ENCODE peak calls at places on chromosomes 16 and 17, in five cellular contexts. L is fibroblast of lung; P is CD8-positive, alpha-beta T cell; O is cardiac muscle cell; R is Peyer's patch. D is an unnamed sample. For H3K36me3 and H3K27me3, the result is how much of the 10 kb centered on the place peaks cover.

GRCh38 chr16:1757714-1758461 is 13.5 kb downstream of the NME3 start:
- DNase-seq in P (no peak), O (no peak), R (no peak), L (no peak), D (no peak)

GRCh38 chr16:15482068-15482747 is 47.8 kb downstream of the BMERB1 start:
- DNase-seq in R (peak), P (no peak), O (no peak), L (peak), D (no peak)

GRCh38 chr17:72516772-72517399 is 396.1 kb downstream of the SOX9 start:
- DNase-seq in O (no peak), L (no peak), P (no peak), R (no peak), D (peak)

GRCh38 chr16:83393196-83393981 is 414.4 kb upstream of the HSBP1 start:
- DNase-seq in O (no peak), P (no peak), L (no peak), R (no peak), D (no peak)

GRCh38 chr17:3009411-3009920 is 53.9 kb downstream of the OR1D5 start:
- DNase-seq in L (no peak), O (no peak), R (peak), P (no peak), D (no peak)

GRCh38 chr17:68035131-68035522 is 408 bp upstream of the KPNA2 start:
- DNase-seq in P (peak), O (peak), L (no peak), R (peak), D (no peak)

GRCh38 chr17:71438631-71439146 is 682.1 kb upstream of the SOX9 start:
- DNase-seq in P (no peak), L (peak), R (no peak), O (peak), D (no peak)

GRCh38 chr17:50328360-50328759 is 17.6 kb upstream of the XYLT2 start:
- DNase-seq in P (no peak), L (peak), O (no peak), R (no peak), D (no peak)

GRCh38 chr17:58127846-58128245 is 20.3 kb upstream of the OR4D1 start:
- DNase-seq in O (no peak), P (no peak), R (no peak), L (no peak), D (no peak)

GRCh38 chr17:82097187-82097918 is 683 bp downstream of the FASN start:
- DNase-seq in P (no peak), L (peak), R (peak), O (peak), D (peak)

GRCh38 chr16:89565506-89566372 is 5.3 kb downstream of the RPL13 start:
- DNase-seq in P (peak), O (peak), R (peak), L (peak), D (peak)

GRCh38 chr17:15463363-15463762 is 4.1 kb downstream of the CDRT4 start:
- DNase-seq in L (peak), P (no peak), R (no peak), O (peak), D (no peak)

GRCh38 chr17:56297142-56297541 is 143.9 kb downstream of the ANKFN1 start:
- DNase-seq in L (peak), O (no peak), R (no peak), P (no peak), D (no peak)

GRCh38 chr17:35930211-35931065 is at the start of gene RDM1:
- DNase-seq in R (peak), O (peak), P (peak), L (peak), D (peak)

GRCh38 chr17:45394913-45395568 is 37.6 kb downstream of the ARHGAP27 start:
- DNase-seq in O (peak), P (peak), R (peak), L (peak), D (no peak)

GRCh38 chr17:40180694-40181093 is 3.4 kb downstream of the RAPGEFL1 start:
- DNase-seq in O (no peak), P (no peak), L (no peak), R (peak), D (no peak)

GRCh38 chr17:80793421-80793820 is 198.2 kb upstream of the CHMP6 start:
- DNase-seq in O (no peak), R (no peak), L (no peak), P (no peak), D (no peak)

GRCh38 chr16:4266372-4266771 is 6.5 kb downstream of the TFAP4 start:
- DNase-seq in L (peak), R (no peak), P (no peak), O (no peak), D (no peak)

GRCh38 chr16:68658974-68659360 is 13.9 kb downstream of the CDH3 start:
- DNase-seq in O (no peak), L (no peak), P (no peak), R (no peak), D (no peak)

GRCh38 chr17:40158438-40158837 is 18.1 kb downstream of the CASC3 start:
- DNase-seq in R (no peak), L (no peak), P (no peak), O (no peak), D (no peak)

GRCh38 chr17:57260325-57261083 is 4.2 kb downstream of the MSI2 start:
- DNase-seq in O (no peak), P (no peak), R (no peak), L (no peak), D (no peak)

GRCh38 chr17:40301315-40301714 is 7.7 kb upstream of the RARA start:
- DNase-seq in P (no peak), R (no peak), O (no peak), L (no peak), D (no peak)

GRCh38 chr17:56808503-56808902 is 25.2 kb downstream of the C17orf67 start:
- DNase-seq in P (no peak), R (no peak), L (no peak), O (no peak), D (no peak)

GRCh38 chr17:1362964-1363363 is 37.1 kb downstream of the YWHAE start:
- DNase-seq in O (no peak), R (no peak), P (no peak), L (peak), D (peak)

GRCh38 chr16:71781741-71782140 is 26.9 kb downstream of the AP1G1 start:
- DNase-seq in R (no peak), P (no peak), O (no peak), L (peak), D (no peak)

GRCh38 chr16:47359478-47359877 is 101.4 kb downstream of the ITFG1 start:
- DNase-seq in P (no peak), R (no peak), L (peak), O (peak), D (no peak)

GRCh38 chr16:30700971-30701370 is 2.0 kb downstream of the SRCAP start:
- DNase-seq in R (no peak), P (no peak), O (no peak), L (no peak), D (no peak)
- H3K36me3 ChIP-seq in R (half or more), P (under half), O (under half), L (under half), D (under half)

GRCh38 chr17:65222216-65222738 is 85.1 kb downstream of the RGS9 start:
- DNase-seq in L (no peak), P (no peak), R (no peak), O (no peak), D (no peak)

GRCh38 chr17:65219707-65220106 is 82.5 kb downstream of the RGS9 start:
- DNase-seq in O (no peak), L (no peak), R (no peak), P (no peak), D (no peak)

GRCh38 chr17:65220732-65221131 is 83.6 kb downstream of the RGS9 start:
- DNase-seq in P (no peak), R (no peak), L (no peak), O (no peak), D (no peak)

GRCh38 chr17:65218261-65218660 is 81.1 kb downstream of the RGS9 start:
- DNase-seq in O (no peak), L (no peak), P (no peak), R (no peak), D (no peak)

DNA sequence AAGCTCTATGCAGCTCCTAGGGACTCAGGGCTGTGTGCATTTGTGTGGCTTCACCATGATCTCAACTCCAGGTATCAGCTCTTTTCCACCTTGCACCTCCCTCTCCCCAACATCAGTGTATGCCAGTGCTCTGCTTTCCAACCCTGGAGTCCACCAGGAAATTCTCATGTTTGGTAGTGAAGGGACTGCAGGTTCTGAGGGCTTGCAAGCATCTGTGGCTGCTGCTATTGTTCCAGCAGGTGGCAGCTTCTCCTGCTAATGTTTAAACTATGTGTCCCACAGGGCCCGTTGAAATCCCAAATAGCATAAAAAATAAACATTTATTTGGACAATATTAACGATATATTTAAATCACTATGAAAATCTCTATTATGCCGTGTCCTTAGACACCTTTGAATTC is 82.0 kb downstream of the RGS9 start:
- DNase-seq in L (no peak), R (no peak), O (no peak), P (no peak), D (no peak)
- TF ChIP-seq CTCF in L (no peak), R (no peak), O (peak), P (no peak), D (peak)

GRCh38 chr17:75722076-75722475 is 817 bp downstream of the ITGB4 start:
- DNase-seq in L (no peak), R (peak), P (no peak), O (no peak), D (no peak)

GRCh38 chr17:75720656-75721462 is at the start of gene ITGB4:
- DNase-seq in P (peak), O (peak), R (peak), L (no peak), D (peak)

GRCh38 chr17:75722542-75723095 is 1.4 kb downstream of the ITGB4 start:
- DNase-seq in L (no peak), O (no peak), R (no peak), P (no peak), D (no peak)

GRCh38 chr17:75721463-75722011 is 278 bp downstream of the ITGB4 start:
- DNase-seq in P (no peak), L (no peak), O (no peak), R (peak), D (no peak)

GRCh38 chr17:75719732-75720131 is 1.5 kb upstream of the ITGB4 start:
- DNase-seq in L (no peak), P (no peak), R (no peak), O (no peak), D (no peak)
- H3K27me3 ChIP-seq in L (under half), P (under half), R (under half), O (half or more), D (under half)

DNA sequence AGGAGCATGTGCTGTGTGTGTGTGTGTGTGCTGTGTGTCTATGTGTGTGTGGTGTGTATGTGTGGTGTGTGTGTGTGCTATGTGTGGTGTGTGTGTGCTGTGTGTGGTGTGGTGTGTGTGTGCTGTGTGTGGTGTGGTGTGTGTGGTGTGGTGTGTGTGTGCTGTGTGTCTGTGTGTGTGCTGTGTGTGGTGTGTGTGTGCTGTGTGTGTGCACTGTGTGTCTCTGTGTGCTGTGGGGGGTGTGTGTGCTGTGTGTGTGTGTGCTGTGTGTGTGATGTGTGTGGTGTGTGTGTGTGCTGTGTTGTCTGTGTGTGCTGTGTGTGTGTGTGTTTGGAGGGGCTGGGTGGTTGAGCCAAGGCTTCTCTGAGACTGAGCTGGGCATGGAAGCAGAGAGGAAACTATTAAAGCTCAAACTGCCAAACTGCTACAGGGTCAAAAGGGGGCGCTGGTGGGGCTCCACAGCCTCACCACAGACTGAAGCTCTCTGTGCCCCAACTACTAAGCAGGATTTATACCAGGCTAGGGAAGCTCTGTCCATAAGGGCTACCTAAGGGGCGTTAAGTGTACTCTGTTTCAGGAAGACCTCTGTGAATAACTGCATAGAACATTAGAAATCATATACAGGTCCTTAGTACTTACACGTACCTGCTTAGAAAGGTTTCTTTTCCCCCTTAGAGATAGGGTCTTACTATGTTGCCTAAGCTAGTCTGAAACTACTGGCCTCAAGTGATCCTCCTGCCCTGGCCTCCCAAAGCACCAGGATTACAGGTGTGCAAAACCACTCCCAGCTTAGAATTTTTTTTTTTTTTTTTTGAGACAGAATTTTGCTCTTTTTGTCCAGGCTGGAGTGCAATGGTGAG is 27.8 kb upstream of the GHDC start:
- DNase-seq in R (no peak), L (peak), O (peak), P (peak), D (no peak)
- H3K36me3 ChIP-seq in R (under half), L (under half), O (under half), P (under half), D (under half)

DNA sequence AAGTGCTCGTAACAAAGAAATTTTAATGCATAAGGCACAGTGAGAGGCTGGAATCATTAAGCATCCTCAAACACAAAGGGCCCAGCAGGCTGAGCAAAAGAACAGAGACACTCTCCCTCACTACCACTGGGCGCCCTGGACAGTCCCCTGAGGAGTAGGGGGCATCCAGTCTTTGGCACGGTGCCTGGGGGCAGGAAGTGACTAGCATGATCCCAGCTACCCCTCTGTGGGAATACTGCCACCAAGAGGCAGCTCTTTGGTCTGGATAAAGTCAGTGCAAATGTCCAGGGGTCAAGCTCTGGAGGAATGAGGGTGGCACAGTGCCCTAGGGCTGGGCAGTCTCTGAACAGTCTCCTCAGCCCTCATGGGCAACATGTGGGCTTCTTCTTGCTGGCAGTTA is 2.6 kb upstream of the PROCA1 start:
- DNase-seq in R (no peak), O (no peak), P (no peak), L (no peak), D (no peak)
- TF ChIP-seq CTCF in R (no peak), O (no peak), P (no peak), L (no peak), D (no peak)

DNA sequence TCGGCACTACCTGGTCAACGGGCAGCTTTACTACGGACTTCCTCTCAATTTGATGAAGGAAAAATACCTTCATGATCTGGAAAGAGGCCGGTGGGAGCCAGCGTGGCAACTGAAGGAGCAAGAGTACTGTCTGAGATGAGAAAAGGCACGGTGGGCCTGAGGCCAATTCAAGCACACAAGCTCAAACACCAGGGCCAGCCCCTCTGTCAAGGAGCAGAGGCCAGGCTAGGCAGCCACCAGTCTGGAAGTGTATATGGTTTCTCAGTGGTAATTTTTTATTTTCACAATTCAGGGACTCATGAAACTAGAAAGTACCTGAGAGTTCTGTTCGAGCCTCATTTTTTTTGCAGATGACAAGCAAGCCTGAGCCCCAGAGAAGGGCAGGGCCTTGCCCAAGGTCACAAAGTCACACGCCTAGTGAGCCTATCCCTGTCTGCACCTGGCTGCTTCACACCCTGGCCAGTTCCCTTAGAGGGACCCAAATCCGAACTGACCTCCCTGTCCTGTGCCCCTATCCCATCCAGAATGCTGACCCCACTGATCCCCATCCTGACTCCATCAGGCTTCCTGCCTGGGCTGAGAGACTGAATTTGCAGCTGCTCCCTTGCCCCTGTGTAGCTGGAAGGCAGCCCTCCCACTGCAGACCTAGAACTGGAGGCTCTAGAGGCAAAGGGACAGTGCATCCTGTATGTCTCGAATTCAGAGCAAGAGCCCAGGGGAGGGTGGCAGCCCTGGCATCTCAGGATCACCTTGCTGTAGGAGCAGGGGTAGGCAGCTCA is 4.8 kb upstream of the TBX2 start:
- DNase-seq in R (no peak), P (no peak), O (peak), L (peak), D (no peak)
- H3K27me3 ChIP-seq in R (under half), P (under half), O (under half), L (under half), D (under half)

DNA sequence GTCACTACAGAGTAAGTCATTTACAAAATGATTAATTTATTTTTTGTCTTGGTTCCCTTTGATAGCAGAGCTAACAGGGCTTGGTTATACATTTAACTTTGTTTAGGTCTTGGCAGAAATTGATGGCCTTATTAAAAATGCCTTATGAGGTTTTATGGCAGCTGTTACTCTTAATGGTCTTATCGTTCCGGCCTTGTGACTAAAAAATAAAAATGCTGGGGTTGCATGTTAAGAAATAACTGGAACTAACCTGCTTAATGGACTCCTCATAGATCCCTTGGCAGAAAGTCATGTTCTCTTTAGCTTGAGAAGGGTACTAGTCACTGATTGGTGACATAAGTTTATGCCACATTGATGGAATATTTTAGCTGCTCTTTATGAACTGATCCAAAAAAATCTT is 18.3 kb downstream of the COX11 start:
- DNase-seq in R (no peak), O (no peak), P (no peak), L (no peak), D (no peak)
- H3K36me3 ChIP-seq in R (under half), O (under half), P (under half), L (under half), D (under half)